ENCODE peak calls at places on chromosomes 13 and 19, in six cellular contexts. Q is ELF-1; V is effector CD4-positive, alpha-beta T cell; B is GM20000; T is T-helper 17 cell; L is stimulated activated CD4-positive, alpha-beta T cell treated with anti-CD3 and anti-CD28 coated beads, Interleukin-2, amount 100 ng/mL, for 48 hours. S is an unnamed sample.

GRCh38 chr19:11552666-11553372 is 6.2 kb downstream of the ELOF1 start:
- DNase-seq in Q (no peak), V (no peak), B (no peak), T (no peak), L (no peak), S (no peak)

GRCh38 chr19:33157906-33158305 is 26.0 kb downstream of the WDR88 start:
- DNase-seq in Q (no peak), V (no peak), B (no peak), T (no peak), L (no peak), S (no peak)

GRCh38 chr13:57633141-57633949 is 1.8 kb downstream of the PCDH17 start:
- DNase-seq in Q (peak), V (no peak), B (no peak), T (no peak), L (no peak), S (no peak)

GRCh38 chr13:39886336-39886735 is 230.9 kb downstream of the COG6 start:
- DNase-seq in Q (no peak), V (no peak), B (no peak), T (no peak), L (no peak), S (no peak)

GRCh38 chr19:15469513-15470297 is 5.4 kb upstream of the RASAL3 start:
- DNase-seq in Q (no peak), V (no peak), B (peak), T (no peak), L (no peak), S (no peak)

GRCh38 chr13:94558721-94559120 is 37.2 kb downstream of the TGDS start:
- DNase-seq in Q (no peak), V (no peak), B (no peak), T (no peak), L (no peak), S (no peak)

GRCh38 chr19:5539431-5539833 is 28.3 kb downstream of the TINCR start:
- DNase-seq in Q (peak), V (no peak), B (no peak), T (no peak), L (no peak), S (no peak)

GRCh38 chr13:59492030-59492636 is 671.6 kb downstream of the DIAPH3 start:
- DNase-seq in Q (no peak), V (no peak), B (no peak), T (no peak), L (no peak), S (no peak)

GRCh38 chr19:7101498-7102253 is 32.2 kb downstream of the ZNF557 start:
- DNase-seq in Q (no peak), V (no peak), B (no peak), T (no peak), L (no peak), S (no peak)

GRCh38 chr19:29548483-29549085 is 22.8 kb downstream of the VSTM2B start:
- DNase-seq in Q (no peak), V (no peak), B (no peak), T (no peak), L (no peak), S (no peak)

GRCh38 chr19:19499272-19499995 is 15.9 kb downstream of the TSSK6 start:
- DNase-seq in Q (no peak), V (no peak), B (no peak), T (no peak), L (no peak), S (no peak)

GRCh38 chr13:34452831-34453230 is 489.2 kb upstream of the NBEA start:
- DNase-seq in Q (no peak), V (no peak), B (no peak), T (no peak), L (no peak), S (no peak)

GRCh38 chr13:77061362-77061761 is 34.4 kb upstream of the FBXL3 start:
- DNase-seq in Q (no peak), V (no peak), B (no peak), T (no peak), L (no peak), S (no peak)

GRCh38 chr19:38522915-38523314 is 89.4 kb downstream of the RYR1 start:
- DNase-seq in Q (no peak), V (no peak), B (no peak), T (no peak), L (no peak), S (no peak)

GRCh38 chr13:113625965-113626661 is 31.9 kb downstream of the ATP4B start:
- DNase-seq in Q (no peak), V (no peak), B (no peak), T (no peak), L (no peak), S (no peak)

GRCh38 chr13:102599451-102600012 is 2.7 kb downstream of the TPP2 start:
- DNase-seq in Q (no peak), V (no peak), B (no peak), T (no peak), L (no peak), S (no peak)

GRCh38 chr19:4969772-4970531 is 1.0 kb downstream of the KDM4B start:
- DNase-seq in Q (no peak), V (no peak), B (peak), T (no peak), L (no peak), S (no peak)

GRCh38 chr19:47729799-47730520 is 15.4 kb upstream of the NOP53 start:
- DNase-seq in Q (peak), V (no peak), B (peak), T (no peak), L (peak), S (peak)

GRCh38 chr13:42762251-42762650 is 19.1 kb upstream of the FAM216B start:
- DNase-seq in Q (no peak), V (no peak), B (no peak), T (no peak), L (no peak), S (no peak)

GRCh38 chr13:111505175-111505777 is 184.8 kb downstream of the TEX29 start:
- DNase-seq in Q (peak), V (no peak), B (no peak), T (no peak), L (no peak), S (no peak)

GRCh38 chr13:65074248-65074647 is 2155.9 kb downstream of the PCDH9 start:
- DNase-seq in Q (no peak), V (no peak), B (no peak), T (no peak), L (no peak), S (no peak)